ENCODE peak calls at places on chromosomes 13 and 19, in ten cellular contexts. L is NCI-H1092; T is stimulated activated CD4-positive, alpha-beta T cell treated with anti-CD3 and anti-CD28 coated beads, Interleukin-1b, Interleukin-23, amount 100 ng/mL, for 48 hours; W is uterus; C is tibial artery; O is hypothalamus; H is iris pigment epithelial cell; Q is RKO; S is NCI-H460; G is HEK293T. X is an unnamed sample.
A peak's percentile ranks its signal among the peaks of the same experiment; 100 is the strongest.

GRCh38 chr19:14055396-14055795 is 6.5 kb downstream of the PALM3 start:
- DNase-seq in L (no peak), T (no peak), W (no peak), C (no peak), O (no peak), H (no peak), Q (no peak), S (no peak), G (no peak), X (no peak)

GRCh38 chr13:40992678-40993077 is 26.4 kb downstream of the ELF1 start:
- DNase-seq in L (no peak), T (no peak), W (no peak), C (no peak), O (no peak), H (no peak), Q (no peak), S (no peak), G (no peak), X (no peak)

GRCh38 chr19:5397804-5398692 is 57.2 kb upstream of the ZNRF4 start:
- DNase-seq in L (no peak), T (peak; percentile 2), W (no peak), C (no peak), O (no peak), H (peak; percentile 20), Q (peak; percentile 66), S (no peak), G (peak; percentile 56), X (peak; percentile 55)

GRCh38 chr13:32267836-32268439 is 47.2 kb downstream of the ZAR1L start:
- DNase-seq in L (no peak), T (peak; percentile 47), W (no peak), C (no peak), O (no peak), H (peak; percentile 12), Q (peak; percentile 25), S (no peak), G (no peak), X (no peak)

GRCh38 chr13:29270536-29271045 is 324.9 kb downstream of the SLC7A1 start:
- DNase-seq in L (no peak), T (no peak), W (no peak), C (no peak), O (no peak), H (no peak), Q (no peak), S (no peak), G (no peak), X (no peak)

GRCh38 chr13:39588384-39588783 is 14.6 kb downstream of the LHFPL6 start:
- DNase-seq in L (no peak), T (no peak), W (no peak), C (no peak), O (no peak), H (no peak), Q (no peak), S (no peak), G (no peak), X (no peak)

GRCh38 chr13:43005460-43006236 is 13.6 kb upstream of the EPSTI1 start:
- DNase-seq in L (no peak), T (no peak), W (no peak), C (no peak), O (no peak), H (peak; percentile 84), Q (no peak), S (no peak), G (no peak), X (no peak)

GRCh38 chr19:6768236-6768785 is 1.1 kb upstream of the SH2D3A start:
- DNase-seq in L (no peak), T (no peak), W (no peak), C (no peak), O (no peak), H (no peak), Q (no peak), S (no peak), G (no peak), X (no peak)

GRCh38 chr13:110471833-110472162 is 89.7 kb downstream of the RAB20 start:
- DNase-seq in L (no peak), T (peak; percentile 31), W (no peak), C (peak; percentile 53), O (peak; percentile 20), H (peak; percentile 74), Q (peak; percentile 23), S (no peak), G (no peak), X (no peak)

GRCh38 chr19:18300930-18301717 is 19.7 kb upstream of the JUND start:
- DNase-seq in L (no peak), T (no peak), W (peak; percentile 85), C (peak; percentile 86), O (no peak), H (peak; percentile 59), Q (peak; percentile 72), S (no peak), G (no peak), X (no peak)

GRCh38 chr13:48542581-48543341 is 9.9 kb upstream of the RCBTB2 start:
- DNase-seq in L (peak; percentile 71), T (no peak), W (peak; percentile 47), C (peak; percentile 54), O (no peak), H (peak; percentile 45), Q (peak; percentile 5), S (no peak), G (no peak), X (peak; percentile 39)

GRCh38 chr13:111275382-111275781 is 45.1 kb upstream of the TEX29 start:
- DNase-seq in L (no peak), T (no peak), W (no peak), C (no peak), O (no peak), H (no peak), Q (no peak), S (no peak), G (no peak), X (no peak)

GRCh38 chr19:16969127-16969526 is 57.5 kb downstream of the CPAMD8 start:
- DNase-seq in L (no peak), T (no peak), W (no peak), C (peak; percentile 50), O (no peak), H (peak; percentile 32), Q (peak; percentile 33), S (no peak), G (no peak), X (no peak)

GRCh38 chr19:48418317-48419064 is 25.0 kb downstream of the GRIN2D start:
- DNase-seq in L (no peak), T (no peak), W (no peak), C (no peak), O (no peak), H (no peak), Q (no peak), S (no peak), G (no peak), X (no peak)

GRCh38 chr19:55638864-55639359 is 1.9 kb upstream of the ZNF580 start:
- DNase-seq in L (no peak), T (peak; percentile 74), W (no peak), C (no peak), O (no peak), H (no peak), Q (peak; percentile 83), S (peak; percentile 60), G (peak; percentile 26), X (peak; percentile 55)

GRCh38 chr19:55165952-55166529 is 372 bp downstream of the DNAAF3 start:
- DNase-seq in L (peak; percentile 28), T (peak; percentile 73), W (peak; percentile 45), C (no peak), O (peak; percentile 62), H (peak; percentile 83), Q (peak; percentile 94), S (peak; percentile 80), G (peak; percentile 76), X (peak; percentile 84)

GRCh38 chr19:5545051-5545450 is 22.7 kb downstream of the TINCR start:
- DNase-seq in L (no peak), T (no peak), W (no peak), C (no peak), O (no peak), H (no peak), Q (no peak), S (no peak), G (no peak), X (no peak)

GRCh38 chr13:40146586-40147240 is 491.3 kb downstream of the COG6 start:
- DNase-seq in L (no peak), T (peak; percentile 27), W (no peak), C (no peak), O (no peak), H (no peak), Q (no peak), S (no peak), G (no peak), X (no peak)

GRCh38 chr13:72637561-72637960 is 89.9 kb downstream of the MZT1 start:
- DNase-seq in L (no peak), T (no peak), W (no peak), C (no peak), O (no peak), H (no peak), Q (no peak), S (no peak), G (no peak), X (no peak)

GRCh38 chr19:34172661-34173144 is 399 bp downstream of the LSM14A start:
- DNase-seq in L (no peak), T (peak; percentile 13), W (peak; percentile 17), C (peak; percentile 32), O (no peak), H (no peak), Q (no peak), S (no peak), G (no peak), X (peak; percentile 36)

GRCh38 chr13:105273665-105274222 is 1261.7 kb downstream of the EFNB2 start:
- DNase-seq in L (no peak), T (no peak), W (no peak), C (no peak), O (no peak), H (no peak), Q (no peak), S (no peak), G (no peak), X (no peak)

GRCh38 chr19:4337906-4338440 is 654 bp downstream of the STAP2 start:
- DNase-seq in L (no peak), T (no peak), W (no peak), C (no peak), O (no peak), H (no peak), Q (no peak), S (no peak), G (no peak), X (no peak)

GRCh38 chr19:31448221-31448657 is 99.0 kb upstream of the TSHZ3 start:
- DNase-seq in L (no peak), T (no peak), W (peak; percentile 63), C (peak; percentile 21), O (no peak), H (peak; percentile 82), Q (no peak), S (no peak), G (no peak), X (no peak)

GRCh38 chr19:57241181-57241580 is 749 bp downstream of the ZNF805 start:
- DNase-seq in L (no peak), T (no peak), W (no peak), C (no peak), O (no peak), H (peak; percentile 57), Q (peak; percentile 30), S (no peak), G (no peak), X (no peak)

GRCh38 chr13:30145709-30146367 is 161.5 kb downstream of the KATNAL1 start:
- DNase-seq in L (no peak), T (peak; percentile 73), W (no peak), C (no peak), O (no peak), H (no peak), Q (no peak), S (no peak), G (no peak), X (no peak)

GRCh38 chr13:110564472-110564985 is 3.0 kb upstream of the RAB20 start:
- DNase-seq in L (no peak), T (no peak), W (no peak), C (no peak), O (no peak), H (no peak), Q (no peak), S (no peak), G (no peak), X (no peak)

GRCh38 chr19:29188704-29189375 is 24.1 kb downstream of the UQCRFS1 start:
- DNase-seq in L (no peak), T (no peak), W (no peak), C (no peak), O (no peak), H (no peak), Q (no peak), S (no peak), G (no peak), X (no peak)

GRCh38 chr19:6057651-6058365 is 52.5 kb downstream of the RFX2 start:
- DNase-seq in L (no peak), T (no peak), W (no peak), C (no peak), O (no peak), H (no peak), Q (no peak), S (no peak), G (no peak), X (no peak)